ENCODE peak calls at places on chromosomes 11 and 22, in eight cellular contexts. One of them, this sample, is unnamed.
A peak's percentile ranks its signal among the peaks of the same experiment; 100 is the strongest.

GRCh38 chr11:12684821-12685220 is 10.6 kb downstream of the TEAD1 start:
- DNase-seq in MG63: no peak
- DNase-seq in ecto neural progenitor cell: no peak
- DNase-seq in lower leg skin: no peak
- DNase-seq in amygdala: no peak
- DNase-seq in NCI-H748 treated with DMSO at 0.1 percent for 48 hours: no peak
- DNase-seq in fibroblast of pulmonary artery: no peak
- DNase-seq in BJ: no peak
- DNase-seq in this sample: no peak

GRCh38 chr11:10918698-10919097 is 60.8 kb upstream of the ZBED5 start:
- DNase-seq in amygdala: no peak
- DNase-seq in lower leg skin: no peak
- DNase-seq in MG63: no peak
- DNase-seq in fibroblast of pulmonary artery: no peak
- DNase-seq in NCI-H748 treated with DMSO at 0.1 percent for 48 hours: no peak
- DNase-seq in BJ: no peak
- DNase-seq in ecto neural progenitor cell: no peak
- DNase-seq in this sample: no peak

GRCh38 chr11:17687946-17688670 is 31.3 kb upstream of the MYOD1 start:
- DNase-seq in BJ: no peak
- DNase-seq in ecto neural progenitor cell: no peak
- DNase-seq in fibroblast of pulmonary artery: no peak
- DNase-seq in lower leg skin: no peak
- DNase-seq in NCI-H748 treated with DMSO at 0.1 percent for 48 hours: no peak
- DNase-seq in amygdala: no peak
- DNase-seq in MG63: no peak
- DNase-seq in this sample: no peak

GRCh38 chr11:46072172-46072964 is 48.9 kb downstream of the PHF21A start:
- DNase-seq in NCI-H748 treated with DMSO at 0.1 percent for 48 hours: no peak
- DNase-seq in fibroblast of pulmonary artery: peak; percentile 25
- DNase-seq in BJ: no peak
- DNase-seq in MG63: no peak
- DNase-seq in amygdala: no peak
- DNase-seq in lower leg skin: no peak
- DNase-seq in ecto neural progenitor cell: no peak
- DNase-seq in this sample: no peak

GRCh38 chr22:22026157-22026831 is 43.7 kb upstream of the TOP3B start:
- DNase-seq in amygdala: no peak
- DNase-seq in lower leg skin: no peak
- DNase-seq in fibroblast of pulmonary artery: no peak
- DNase-seq in MG63: no peak
- DNase-seq in ecto neural progenitor cell: no peak
- DNase-seq in BJ: no peak
- DNase-seq in NCI-H748 treated with DMSO at 0.1 percent for 48 hours: no peak
- DNase-seq in this sample: peak; percentile 72

GRCh38 chr11:95024958-95025357 is at the start of gene KDM4E:
- DNase-seq in NCI-H748 treated with DMSO at 0.1 percent for 48 hours: no peak
- DNase-seq in fibroblast of pulmonary artery: no peak
- DNase-seq in lower leg skin: no peak
- DNase-seq in ecto neural progenitor cell: no peak
- DNase-seq in BJ: no peak
- DNase-seq in MG63: no peak
- DNase-seq in amygdala: no peak
- DNase-seq in this sample: no peak

GRCh38 chr11:15159085-15159484 is 44.4 kb downstream of the INSC start:
- DNase-seq in ecto neural progenitor cell: no peak
- DNase-seq in BJ: no peak
- DNase-seq in MG63: no peak
- DNase-seq in NCI-H748 treated with DMSO at 0.1 percent for 48 hours: no peak
- DNase-seq in amygdala: no peak
- DNase-seq in fibroblast of pulmonary artery: peak; percentile 51
- DNase-seq in lower leg skin: no peak
- DNase-seq in this sample: peak; percentile 25

GRCh38 chr11:85682330-85683305 is 3.4 kb downstream of the CCDC89 start:
- DNase-seq in BJ: no peak
- DNase-seq in fibroblast of pulmonary artery: peak; percentile 52
- DNase-seq in amygdala: peak; percentile 56
- DNase-seq in lower leg skin: no peak
- DNase-seq in NCI-H748 treated with DMSO at 0.1 percent for 48 hours: peak; percentile 35
- DNase-seq in ecto neural progenitor cell: no peak
- DNase-seq in MG63: no peak
- DNase-seq in this sample: peak; percentile 82

GRCh38 chr11:111748035-111748804 is 18.0 kb downstream of the PPP2R1B start:
- DNase-seq in BJ: no peak
- DNase-seq in lower leg skin: no peak
- DNase-seq in NCI-H748 treated with DMSO at 0.1 percent for 48 hours: no peak
- DNase-seq in ecto neural progenitor cell: no peak
- DNase-seq in MG63: no peak
- DNase-seq in fibroblast of pulmonary artery: no peak
- DNase-seq in amygdala: no peak
- DNase-seq in this sample: no peak

GRCh38 chr22:44245867-44246266 is 65.1 kb downstream of the PARVG start:
- DNase-seq in lower leg skin: no peak
- DNase-seq in MG63: no peak
- DNase-seq in amygdala: no peak
- DNase-seq in BJ: no peak
- DNase-seq in ecto neural progenitor cell: no peak
- DNase-seq in fibroblast of pulmonary artery: no peak
- DNase-seq in NCI-H748 treated with DMSO at 0.1 percent for 48 hours: no peak
- DNase-seq in this sample: no peak

GRCh38 chr11:17744151-17744940 is 9.8 kb downstream of the KCNC1 start:
- DNase-seq in amygdala: no peak
- DNase-seq in fibroblast of pulmonary artery: no peak
- DNase-seq in NCI-H748 treated with DMSO at 0.1 percent for 48 hours: no peak
- DNase-seq in ecto neural progenitor cell: no peak
- DNase-seq in MG63: peak; percentile 78
- DNase-seq in BJ: no peak
- DNase-seq in lower leg skin: no peak
- DNase-seq in this sample: no peak

GRCh38 chr11:19241260-19242183 is 777 bp upstream of the E2F8 start:
- DNase-seq in MG63: peak; percentile 64
- DNase-seq in ecto neural progenitor cell: peak; percentile 79
- DNase-seq in amygdala: no peak
- DNase-seq in BJ: no peak
- DNase-seq in NCI-H748 treated with DMSO at 0.1 percent for 48 hours: no peak
- DNase-seq in lower leg skin: no peak
- DNase-seq in fibroblast of pulmonary artery: no peak
- DNase-seq in this sample: peak; percentile 85

GRCh38 chr22:44585559-44586121 is 87.6 kb upstream of the RTL6 start:
- DNase-seq in ecto neural progenitor cell: peak; percentile 29
- DNase-seq in amygdala: no peak
- DNase-seq in MG63: no peak
- DNase-seq in BJ: no peak
- DNase-seq in NCI-H748 treated with DMSO at 0.1 percent for 48 hours: no peak
- DNase-seq in lower leg skin: no peak
- DNase-seq in fibroblast of pulmonary artery: no peak
- DNase-seq in this sample: no peak

GRCh38 chr11:125423247-125423849 is 72.7 kb downstream of the FEZ1 start:
- DNase-seq in ecto neural progenitor cell: no peak
- DNase-seq in fibroblast of pulmonary artery: no peak
- DNase-seq in BJ: no peak
- DNase-seq in amygdala: no peak
- DNase-seq in lower leg skin: no peak
- DNase-seq in MG63: no peak
- DNase-seq in NCI-H748 treated with DMSO at 0.1 percent for 48 hours: no peak
- DNase-seq in this sample: peak; percentile 46

GRCh38 chr11:64035581-64035980 is at the start of gene FLRT1:
- DNase-seq in NCI-H748 treated with DMSO at 0.1 percent for 48 hours: no peak
- DNase-seq in MG63: peak; percentile 19
- DNase-seq in fibroblast of pulmonary artery: no peak
- DNase-seq in lower leg skin: no peak
- DNase-seq in ecto neural progenitor cell: no peak
- DNase-seq in amygdala: peak; percentile 32
- DNase-seq in BJ: no peak
- DNase-seq in this sample: no peak

GRCh38 chr11:56911312-56911711 is 77.4 kb upstream of the OR5AK2 start:
- DNase-seq in fibroblast of pulmonary artery: peak; percentile 5
- DNase-seq in ecto neural progenitor cell: no peak
- DNase-seq in BJ: no peak
- DNase-seq in MG63: no peak
- DNase-seq in amygdala: no peak
- DNase-seq in NCI-H748 treated with DMSO at 0.1 percent for 48 hours: no peak
- DNase-seq in lower leg skin: no peak
- DNase-seq in this sample: no peak

GRCh38 chr11:130114281-130114680 is 44.6 kb downstream of the APLP2 start:
- DNase-seq in NCI-H748 treated with DMSO at 0.1 percent for 48 hours: no peak
- DNase-seq in fibroblast of pulmonary artery: no peak
- DNase-seq in ecto neural progenitor cell: no peak
- DNase-seq in amygdala: no peak
- DNase-seq in BJ: no peak
- DNase-seq in MG63: no peak
- DNase-seq in lower leg skin: no peak
- DNase-seq in this sample: no peak

GRCh38 chr11:128271401-128271800 is 316.0 kb downstream of the ETS1 start:
- DNase-seq in ecto neural progenitor cell: no peak
- DNase-seq in NCI-H748 treated with DMSO at 0.1 percent for 48 hours: no peak
- DNase-seq in amygdala: no peak
- DNase-seq in lower leg skin: no peak
- DNase-seq in fibroblast of pulmonary artery: no peak
- DNase-seq in MG63: no peak
- DNase-seq in BJ: no peak
- DNase-seq in this sample: no peak

GRCh38 chr22:31451709-31452571 is 37.7 kb downstream of the EIF4ENIF1 start:
- DNase-seq in MG63: peak; percentile 5
- DNase-seq in BJ: peak; percentile 31
- DNase-seq in amygdala: no peak
- DNase-seq in ecto neural progenitor cell: no peak
- DNase-seq in fibroblast of pulmonary artery: peak; percentile 72
- DNase-seq in lower leg skin: no peak
- DNase-seq in NCI-H748 treated with DMSO at 0.1 percent for 48 hours: no peak
- DNase-seq in this sample: peak; percentile 46

GRCh38 chr11:77590194-77590591 is 440 bp downstream of the AQP11 start:
- DNase-seq in fibroblast of pulmonary artery: peak; percentile 29
- DNase-seq in amygdala: peak; percentile 53
- DNase-seq in ecto neural progenitor cell: no peak
- DNase-seq in lower leg skin: no peak
- DNase-seq in NCI-H748 treated with DMSO at 0.1 percent for 48 hours: no peak
- DNase-seq in MG63: no peak
- DNase-seq in BJ: no peak
- DNase-seq in this sample: no peak

GRCh38 chr11:46562527-46562926 is 31.3 kb downstream of the AMBRA1 start:
- DNase-seq in lower leg skin: no peak
- DNase-seq in BJ: no peak
- DNase-seq in amygdala: no peak
- DNase-seq in ecto neural progenitor cell: no peak
- DNase-seq in MG63: no peak
- DNase-seq in fibroblast of pulmonary artery: no peak
- DNase-seq in NCI-H748 treated with DMSO at 0.1 percent for 48 hours: no peak
- DNase-seq in this sample: no peak